ENCODE peak calls at places on chromosomes 1 and 21, in ten cellular contexts. S is cardiac muscle cell; Q is ELR; P is H9; H is effector CD4-positive, alpha-beta T cell; I is osteoblast; E is DMS 273 treated with DMSO at 0.1 percent for 48 hours; W is posterior cingulate gyrus; R is activated T-cell treated with anti-CD3 and anti-CD28 coated beads for 1 hour; B is stimulated activated CD8-positive, alpha-beta memory T cell treated with anti-CD3 and anti-CD28 coated beads, Interleukin-4, amount 100 ng/mL, for 1 hour. J is an unnamed sample.

GRCh38 chr1:81664341-81664740 is 136.4 kb upstream of the ADGRL2 start:
- DNase-seq in S (no peak), Q (no peak), P (no peak), H (no peak), I (peak; percentile 46), E (no peak), W (no peak), R (no peak), B (no peak), J (no peak)

GRCh38 chr1:120179420-120180348 is 3.4 kb upstream of the SEC22B start:
- DNase-seq in S (peak; percentile 17), Q (peak; percentile 91), P (peak; percentile 38), H (no peak), I (peak; percentile 52), E (no peak), W (peak; percentile 70), R (no peak), B (no peak), J (peak; percentile 90)

GRCh38 chr21:31724552-31724951 is 7.4 kb downstream of the SCAF4 start:
- DNase-seq in S (no peak), Q (no peak), P (no peak), H (no peak), I (no peak), E (no peak), W (no peak), R (no peak), B (no peak), J (no peak)

GRCh38 chr1:178188306-178188705 is 94.4 kb downstream of the RASAL2 start:
- DNase-seq in S (no peak), Q (no peak), P (no peak), H (no peak), I (no peak), E (no peak), W (no peak), R (no peak), B (no peak), J (no peak)

GRCh38 chr1:203672354-203672753 is 45.7 kb downstream of the ATP2B4 start:
- DNase-seq in S (peak; percentile 64), Q (no peak), P (no peak), H (no peak), I (no peak), E (no peak), W (peak; percentile 93), R (no peak), B (no peak), J (peak; percentile 91)

GRCh38 chr1:17167783-17168479 is 37.0 kb upstream of the PADI1 start:
- DNase-seq in S (no peak), Q (peak; percentile 95), P (no peak), H (no peak), I (peak; percentile 93), E (no peak), W (no peak), R (no peak), B (no peak), J (peak; percentile 53)

GRCh38 chr1:29933110-29933509 is 696.8 kb downstream of the PTPRU start:
- DNase-seq in S (no peak), Q (peak; percentile 3), P (no peak), H (no peak), I (no peak), E (no peak), W (peak; percentile 26), R (no peak), B (no peak), J (no peak)

GRCh38 chr1:59305188-59305587 is 8.3 kb downstream of the FGGY start:
- DNase-seq in S (no peak), Q (no peak), P (no peak), H (no peak), I (no peak), E (no peak), W (no peak), R (no peak), B (no peak), J (no peak)

GRCh38 chr1:154969246-154969645 is 1.3 kb downstream of the SHC1 start:
- DNase-seq in S (no peak), Q (no peak), P (no peak), H (no peak), I (peak; percentile 46), E (no peak), W (peak; percentile 17), R (no peak), B (no peak), J (no peak)

GRCh38 chr1:44326821-44327465 is 28.1 kb downstream of the ERI3 start:
- DNase-seq in S (peak; percentile 39), Q (no peak), P (no peak), H (no peak), I (no peak), E (no peak), W (no peak), R (no peak), B (no peak), J (no peak)

GRCh38 chr1:232145768-232146167 is 484.2 kb downstream of the SIPA1L2 start:
- DNase-seq in S (no peak), Q (no peak), P (no peak), H (no peak), I (peak; percentile 1), E (no peak), W (no peak), R (no peak), B (no peak), J (no peak)

GRCh38 chr1:118744420-118744819 is 243.7 kb downstream of the TBX15 start:
- DNase-seq in S (no peak), Q (no peak), P (no peak), H (no peak), I (peak; percentile 6), E (no peak), W (no peak), R (no peak), B (no peak), J (no peak)

GRCh38 chr1:98373055-98373454 is 288.5 kb upstream of the SNX7 start:
- DNase-seq in S (no peak), Q (no peak), P (no peak), H (no peak), I (no peak), E (no peak), W (no peak), R (no peak), B (no peak), J (no peak)

GRCh38 chr1:109615879-109616278 is 3.5 kb downstream of the GNAT2 start:
- DNase-seq in S (no peak), Q (peak; percentile 36), P (no peak), H (no peak), I (no peak), E (no peak), W (peak; percentile 71), R (no peak), B (no peak), J (peak; percentile 26)

GRCh38 chr1:8448906-8449661 is 131.2 kb downstream of the SLC45A1 start:
- DNase-seq in S (peak; percentile 25), Q (peak; percentile 47), P (no peak), H (no peak), I (peak; percentile 80), E (no peak), W (no peak), R (no peak), B (no peak), J (peak; percentile 78)

GRCh38 chr1:160116277-160117147 is 953 bp downstream of the ATP1A2 start:
- DNase-seq in S (peak; percentile 66), Q (no peak), P (no peak), H (no peak), I (peak; percentile 68), E (no peak), W (no peak), R (no peak), B (no peak), J (no peak)

GRCh38 chr1:159881930-159882839 is 17.8 kb downstream of the CFAP45 start:
- DNase-seq in S (peak; percentile 43), Q (peak; percentile 100), P (no peak), H (peak; percentile 15), I (peak; percentile 85), E (peak; percentile 75), W (no peak), R (peak; percentile 23), B (no peak), J (peak; percentile 95)

GRCh38 chr1:180962178-180962577 is 49.5 kb downstream of the KIAA1614 start:
- DNase-seq in S (no peak), Q (no peak), P (no peak), H (no peak), I (no peak), E (no peak), W (no peak), R (no peak), B (no peak), J (no peak)

GRCh38 chr1:33127001-33127823 is 46.3 kb downstream of the AZIN2 start:
- DNase-seq in S (peak; percentile 99), Q (peak; percentile 99), P (peak; percentile 98), H (peak; percentile 99), I (peak; percentile 97), E (peak; percentile 89), W (peak; percentile 99), R (peak; percentile 96), B (peak; percentile 97), J (peak; percentile 100)

GRCh38 chr1:193674292-193674944 is 488.0 kb upstream of the B3GALT2 start:
- DNase-seq in S (no peak), Q (peak; percentile 51), P (no peak), H (no peak), I (no peak), E (no peak), W (no peak), R (no peak), B (no peak), J (peak; percentile 47)

GRCh38 chr1:227449051-227449450 is 114.3 kb upstream of the ZNF678 start:
- DNase-seq in S (peak; percentile 59), Q (peak; percentile 68), P (peak; percentile 72), H (no peak), I (no peak), E (no peak), W (no peak), R (no peak), B (no peak), J (no peak)